ENCODE peak calls at places on chromosomes 4 and X, in ten cellular contexts. One of them, this sample, is unnamed.

GRCh38 chr4:14742054-14742453 is 260.2 kb upstream of the CPEB2 start:
- DNase-seq in transverse colon: no peak
- DNase-seq in body of pancreas: no peak
- DNase-seq in fibroblast of the aortic adventitia: no peak
- DNase-seq in mucosa of descending colon: no peak
- DNase-seq in thyroid gland: no peak
- DNase-seq in fibroblast of lung: no peak
- DNase-seq in lower leg skin: no peak
- DNase-seq in GM23338: no peak
- DNase-seq in psoas muscle: no peak
- DNase-seq in this sample: no peak

GRCh38 chrX:155127465-155127864 is 56.2 kb downstream of the BRCC3 start:
- DNase-seq in fibroblast of lung: no peak
- DNase-seq in thyroid gland: no peak
- DNase-seq in mucosa of descending colon: no peak
- DNase-seq in body of pancreas: no peak
- DNase-seq in lower leg skin: no peak
- DNase-seq in psoas muscle: no peak
- DNase-seq in transverse colon: no peak
- DNase-seq in GM23338: no peak
- DNase-seq in fibroblast of the aortic adventitia: no peak
- DNase-seq in this sample: no peak

GRCh38 chr4:107997001-107997788 is 7.5 kb downstream of the HADH start:
- DNase-seq in thyroid gland: no peak
- DNase-seq in fibroblast of lung: peak
- DNase-seq in transverse colon: no peak
- DNase-seq in fibroblast of the aortic adventitia: peak
- DNase-seq in lower leg skin: peak
- DNase-seq in psoas muscle: peak
- DNase-seq in body of pancreas: peak
- DNase-seq in mucosa of descending colon: no peak
- DNase-seq in GM23338: no peak
- DNase-seq in this sample: peak

GRCh38 chr4:2302387-2303119 is 40.6 kb upstream of the MXD4 start:
- DNase-seq in thyroid gland: peak
- DNase-seq in body of pancreas: no peak
- DNase-seq in GM23338: no peak
- DNase-seq in mucosa of descending colon: no peak
- DNase-seq in transverse colon: no peak
- DNase-seq in psoas muscle: no peak
- DNase-seq in lower leg skin: no peak
- DNase-seq in fibroblast of the aortic adventitia: no peak
- DNase-seq in fibroblast of lung: no peak
- DNase-seq in this sample: no peak

GRCh38 chrX:13372203-13372980 is 52.5 kb upstream of the ATXN3L start:
- DNase-seq in lower leg skin: no peak
- DNase-seq in thyroid gland: no peak
- DNase-seq in transverse colon: no peak
- DNase-seq in fibroblast of lung: no peak
- DNase-seq in GM23338: no peak
- DNase-seq in fibroblast of the aortic adventitia: peak
- DNase-seq in body of pancreas: no peak
- DNase-seq in psoas muscle: no peak
- DNase-seq in mucosa of descending colon: no peak
- DNase-seq in this sample: no peak

GRCh38 chrX:154022716-154023115 is 3.0 kb upstream of the IRAK1 start:
- DNase-seq in GM23338: no peak
- DNase-seq in thyroid gland: no peak
- DNase-seq in transverse colon: no peak
- DNase-seq in mucosa of descending colon: no peak
- DNase-seq in fibroblast of lung: no peak
- DNase-seq in fibroblast of the aortic adventitia: no peak
- DNase-seq in body of pancreas: no peak
- DNase-seq in psoas muscle: peak
- DNase-seq in lower leg skin: no peak
- DNase-seq in this sample: no peak

GRCh38 chrX:71128915-71129765 is 10.7 kb downstream of the MED12 start:
- DNase-seq in transverse colon: peak
- DNase-seq in lower leg skin: peak
- DNase-seq in fibroblast of lung: peak
- DNase-seq in fibroblast of the aortic adventitia: peak
- DNase-seq in body of pancreas: peak
- DNase-seq in thyroid gland: peak
- DNase-seq in psoas muscle: peak
- DNase-seq in mucosa of descending colon: peak
- DNase-seq in GM23338: peak
- DNase-seq in this sample: peak

GRCh38 chr4:165053645-165054044 is at the start of gene TRIM75:
- DNase-seq in fibroblast of the aortic adventitia: no peak
- DNase-seq in body of pancreas: no peak
- DNase-seq in GM23338: no peak
- DNase-seq in transverse colon: no peak
- DNase-seq in lower leg skin: no peak
- DNase-seq in psoas muscle: no peak
- DNase-seq in thyroid gland: peak
- DNase-seq in mucosa of descending colon: no peak
- DNase-seq in fibroblast of lung: no peak
- DNase-seq in this sample: no peak

GRCh38 chrX:9482408-9482807 is 17.6 kb downstream of the TBL1X start:
- DNase-seq in body of pancreas: no peak
- DNase-seq in fibroblast of lung: no peak
- DNase-seq in mucosa of descending colon: no peak
- DNase-seq in fibroblast of the aortic adventitia: no peak
- DNase-seq in GM23338: no peak
- DNase-seq in thyroid gland: no peak
- DNase-seq in psoas muscle: no peak
- DNase-seq in transverse colon: no peak
- DNase-seq in lower leg skin: no peak
- DNase-seq in this sample: no peak

GRCh38 chr4:92447265-92447905 is 143.6 kb downstream of the GRID2 start:
- DNase-seq in body of pancreas: no peak
- DNase-seq in thyroid gland: no peak
- DNase-seq in lower leg skin: no peak
- DNase-seq in mucosa of descending colon: no peak
- DNase-seq in fibroblast of the aortic adventitia: no peak
- DNase-seq in transverse colon: no peak
- DNase-seq in GM23338: no peak
- DNase-seq in psoas muscle: no peak
- DNase-seq in fibroblast of lung: peak
- DNase-seq in this sample: no peak

GRCh38 chr4:23455482-23455881 is 434.4 kb downstream of the PPARGC1A start:
- DNase-seq in transverse colon: no peak
- DNase-seq in fibroblast of the aortic adventitia: no peak
- DNase-seq in lower leg skin: no peak
- DNase-seq in body of pancreas: peak
- DNase-seq in psoas muscle: no peak
- DNase-seq in fibroblast of lung: peak
- DNase-seq in GM23338: peak
- DNase-seq in mucosa of descending colon: no peak
- DNase-seq in thyroid gland: peak
- DNase-seq in this sample: no peak

GRCh38 chr4:113673450-113673849 is 88.1 kb downstream of the CAMK2D start:
- DNase-seq in psoas muscle: no peak
- DNase-seq in body of pancreas: no peak
- DNase-seq in lower leg skin: no peak
- DNase-seq in fibroblast of the aortic adventitia: no peak
- DNase-seq in GM23338: peak
- DNase-seq in transverse colon: peak
- DNase-seq in fibroblast of lung: peak
- DNase-seq in thyroid gland: peak
- DNase-seq in mucosa of descending colon: no peak
- DNase-seq in this sample: peak

GRCh38 chr4:140106277-140106842 is 47.6 kb downstream of the MAML3 start:
- DNase-seq in GM23338: no peak
- DNase-seq in transverse colon: no peak
- DNase-seq in thyroid gland: no peak
- DNase-seq in lower leg skin: no peak
- DNase-seq in psoas muscle: no peak
- DNase-seq in mucosa of descending colon: no peak
- DNase-seq in body of pancreas: no peak
- DNase-seq in fibroblast of lung: no peak
- DNase-seq in fibroblast of the aortic adventitia: no peak
- DNase-seq in this sample: no peak

GRCh38 chrX:5575407-5575806 is 653.3 kb downstream of the NLGN4X start:
- DNase-seq in GM23338: no peak
- DNase-seq in lower leg skin: no peak
- DNase-seq in body of pancreas: no peak
- DNase-seq in mucosa of descending colon: no peak
- DNase-seq in psoas muscle: no peak
- DNase-seq in fibroblast of lung: no peak
- DNase-seq in fibroblast of the aortic adventitia: no peak
- DNase-seq in thyroid gland: no peak
- DNase-seq in transverse colon: no peak
- DNase-seq in this sample: no peak

GRCh38 chrX:1535241-1536041 is 1.5 kb downstream of the P2RY8 start:
- DNase-seq in body of pancreas: peak
- DNase-seq in fibroblast of lung: no peak
- DNase-seq in thyroid gland: no peak
- DNase-seq in GM23338: no peak
- DNase-seq in lower leg skin: no peak
- DNase-seq in fibroblast of the aortic adventitia: no peak
- DNase-seq in mucosa of descending colon: no peak
- DNase-seq in psoas muscle: no peak
- DNase-seq in transverse colon: peak
- DNase-seq in this sample: no peak

GRCh38 chr4:185552254-185552653 is 16.9 kb upstream of the PDLIM3 start:
- DNase-seq in lower leg skin: no peak
- DNase-seq in thyroid gland: no peak
- DNase-seq in fibroblast of the aortic adventitia: no peak
- DNase-seq in GM23338: no peak
- DNase-seq in body of pancreas: no peak
- DNase-seq in fibroblast of lung: no peak
- DNase-seq in mucosa of descending colon: no peak
- DNase-seq in transverse colon: no peak
- DNase-seq in psoas muscle: no peak
- DNase-seq in this sample: no peak

GRCh38 chr4:37453361-37454262 is 209.1 kb downstream of the NWD2 start:
- DNase-seq in body of pancreas: peak
- DNase-seq in GM23338: peak
- DNase-seq in thyroid gland: peak
- DNase-seq in fibroblast of the aortic adventitia: peak
- DNase-seq in fibroblast of lung: peak
- DNase-seq in psoas muscle: peak
- DNase-seq in transverse colon: peak
- DNase-seq in lower leg skin: peak
- DNase-seq in mucosa of descending colon: peak
- DNase-seq in this sample: no peak
- H3K4me3 ChIP-seq in body of pancreas: peak
- H3K4me3 ChIP-seq in GM23338: peak
- H3K4me3 ChIP-seq in thyroid gland: peak
- H3K4me3 ChIP-seq in fibroblast of the aortic adventitia: peak
- H3K4me3 ChIP-seq in fibroblast of lung: peak
- H3K4me3 ChIP-seq in psoas muscle: peak
- H3K4me3 ChIP-seq in transverse colon: peak
- H3K4me3 ChIP-seq in lower leg skin: peak
- H3K4me3 ChIP-seq in mucosa of descending colon: peak
- H3K4me3 ChIP-seq in this sample: peak

DNA sequence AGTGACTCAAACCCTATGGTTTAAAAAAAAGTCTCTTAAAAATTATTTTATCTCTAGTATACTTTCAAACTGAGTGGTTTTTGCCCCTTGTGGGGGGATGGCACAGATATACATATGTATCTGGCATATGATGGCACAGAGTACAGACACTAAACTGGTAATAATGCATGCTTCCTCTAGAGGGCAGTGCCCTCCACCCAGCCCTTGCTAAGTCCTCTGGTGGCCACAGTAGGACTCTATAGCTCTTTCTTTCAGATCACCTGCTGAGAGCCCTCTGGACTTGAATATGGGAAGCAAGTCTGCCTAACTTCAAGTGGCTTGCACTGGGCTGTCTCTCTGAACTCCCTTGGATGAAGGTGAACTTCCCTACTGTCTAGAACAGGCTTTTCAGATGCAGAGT is 66.3 kb downstream of the TSPAN7 start:
- DNase-seq in lower leg skin: no peak
- DNase-seq in fibroblast of the aortic adventitia: no peak
- DNase-seq in mucosa of descending colon: no peak
- DNase-seq in psoas muscle: no peak
- DNase-seq in transverse colon: peak
- DNase-seq in body of pancreas: peak
- DNase-seq in GM23338: peak
- DNase-seq in fibroblast of lung: peak
- DNase-seq in thyroid gland: no peak
- DNase-seq in this sample: peak
- TF ChIP-seq CTCF in lower leg skin: no peak
- TF ChIP-seq CTCF in fibroblast of the aortic adventitia: peak
- TF ChIP-seq CTCF in mucosa of descending colon: no peak
- TF ChIP-seq CTCF in psoas muscle: peak
- TF ChIP-seq CTCF in transverse colon: peak
- TF ChIP-seq CTCF in body of pancreas: peak
- TF ChIP-seq CTCF in GM23338: peak
- TF ChIP-seq CTCF in fibroblast of lung: no peak
- TF ChIP-seq CTCF in thyroid gland: no peak
- TF ChIP-seq CTCF in this sample: peak

GRCh38 chrX:7083468-7084396 is 63.8 kb upstream of the STS start:
- DNase-seq in psoas muscle: no peak
- DNase-seq in lower leg skin: no peak
- DNase-seq in mucosa of descending colon: no peak
- DNase-seq in GM23338: no peak
- DNase-seq in body of pancreas: peak
- DNase-seq in thyroid gland: no peak
- DNase-seq in fibroblast of lung: peak
- DNase-seq in transverse colon: peak
- DNase-seq in fibroblast of the aortic adventitia: peak
- DNase-seq in this sample: peak
- H3K4me3 ChIP-seq in psoas muscle: no peak
- H3K4me3 ChIP-seq in lower leg skin: no peak
- H3K4me3 ChIP-seq in mucosa of descending colon: no peak
- H3K4me3 ChIP-seq in GM23338: no peak
- H3K4me3 ChIP-seq in body of pancreas: no peak
- H3K4me3 ChIP-seq in thyroid gland: no peak
- H3K4me3 ChIP-seq in fibroblast of lung: no peak
- H3K4me3 ChIP-seq in transverse colon: no peak
- H3K4me3 ChIP-seq in fibroblast of the aortic adventitia: no peak
- H3K4me3 ChIP-seq in this sample: no peak

GRCh38 chrX:143664302-143664701 is 28.4 kb upstream of the SLITRK4 start:
- DNase-seq in thyroid gland: no peak
- DNase-seq in lower leg skin: no peak
- DNase-seq in transverse colon: no peak
- DNase-seq in fibroblast of lung: peak
- DNase-seq in body of pancreas: no peak
- DNase-seq in psoas muscle: no peak
- DNase-seq in mucosa of descending colon: no peak
- DNase-seq in GM23338: peak
- DNase-seq in fibroblast of the aortic adventitia: peak
- DNase-seq in this sample: peak

GRCh38 chrX:143663755-143664154 is 27.9 kb upstream of the SLITRK4 start:
- DNase-seq in GM23338: peak
- DNase-seq in psoas muscle: no peak
- DNase-seq in body of pancreas: peak
- DNase-seq in transverse colon: no peak
- DNase-seq in thyroid gland: no peak
- DNase-seq in lower leg skin: no peak
- DNase-seq in fibroblast of the aortic adventitia: no peak
- DNase-seq in mucosa of descending colon: no peak
- DNase-seq in fibroblast of lung: no peak
- DNase-seq in this sample: no peak

DNA sequence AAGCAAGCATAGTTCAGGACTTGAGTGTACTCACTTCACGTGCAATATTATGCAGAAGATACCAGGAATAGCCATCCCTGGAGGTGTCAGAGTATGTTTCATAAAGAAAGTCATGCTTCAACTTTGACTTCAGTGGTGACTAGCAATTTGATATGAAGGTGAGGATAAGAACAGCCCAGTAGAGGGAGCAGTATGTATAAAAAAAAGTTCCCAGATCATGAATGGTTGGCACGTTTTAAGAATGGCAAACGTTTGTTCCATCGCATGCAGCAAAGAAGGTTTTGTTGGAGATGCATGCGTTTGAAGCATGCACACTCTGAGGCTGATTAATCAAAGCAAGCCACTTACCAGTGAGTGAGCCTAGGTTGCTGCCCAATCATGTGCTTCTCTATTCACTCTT is 33.5 kb upstream of the SLITRK4 start:
- DNase-seq in fibroblast of the aortic adventitia: no peak
- DNase-seq in GM23338: peak
- DNase-seq in mucosa of descending colon: no peak
- DNase-seq in psoas muscle: no peak
- DNase-seq in body of pancreas: no peak
- DNase-seq in lower leg skin: no peak
- DNase-seq in fibroblast of lung: no peak
- DNase-seq in thyroid gland: no peak
- DNase-seq in transverse colon: no peak
- DNase-seq in this sample: peak
- TF ChIP-seq CTCF in fibroblast of the aortic adventitia: no peak
- TF ChIP-seq CTCF in GM23338: peak
- TF ChIP-seq CTCF in mucosa of descending colon: no peak
- TF ChIP-seq CTCF in psoas muscle: no peak
- TF ChIP-seq CTCF in body of pancreas: no peak
- TF ChIP-seq CTCF in lower leg skin: no peak
- TF ChIP-seq CTCF in fibroblast of lung: no peak
- TF ChIP-seq CTCF in thyroid gland: no peak
- TF ChIP-seq CTCF in transverse colon: no peak
- TF ChIP-seq CTCF in this sample: peak

This sample was measured in fibroblast of mammary gland.